ENCODE peak calls at places on chromosomes 1 and 21, in nine cellular contexts. D, K, I, C, E, Y, W, Z and H are unnamed samples.

GRCh38 chr21:46605759-46606426 is 1.0 kb upstream of the S100B start:
- DNase-seq in D (peak), K (no peak), I (no peak), C (no peak), E (no peak), Y (no peak), W (no peak), Z (no peak), H (no peak)

GRCh38 chr21:26115899-26116298 is 54.7 kb downstream of the APP start:
- DNase-seq in D (no peak), K (peak), I (peak), C (peak), E (no peak), Y (peak), W (no peak), Z (peak), H (no peak)

GRCh38 chr1:182855886-182856285 is 16.7 kb downstream of the DHX9 start:
- DNase-seq in D (no peak), K (no peak), I (no peak), C (no peak), E (no peak), Y (no peak), W (no peak), Z (no peak), H (no peak)

GRCh38 chr1:183812686-183813569 is 8.0 kb downstream of the RGL1 start:
- DNase-seq in D (no peak), K (no peak), I (no peak), C (no peak), E (no peak), Y (peak), W (no peak), Z (peak), H (no peak)

GRCh38 chr1:51192213-51192843 is 43.7 kb upstream of the RNF11 start:
- DNase-seq in D (no peak), K (peak), I (peak), C (peak), E (peak), Y (peak), W (peak), Z (peak), H (peak)

GRCh38 chr1:19010995-19011696 is 54.7 kb upstream of the IFFO2 start:
- DNase-seq in D (no peak), K (no peak), I (no peak), C (peak), E (no peak), Y (peak), W (no peak), Z (peak), H (no peak)

GRCh38 chr21:43585924-43586411 is 73.3 kb downstream of the HSF2BP start:
- DNase-seq in D (no peak), K (no peak), I (no peak), C (peak), E (no peak), Y (peak), W (no peak), Z (peak), H (no peak)

GRCh38 chr1:10795305-10796021 is 983 bp downstream of the CASZ1 start:
- DNase-seq in D (no peak), K (peak), I (peak), C (no peak), E (no peak), Y (no peak), W (no peak), Z (no peak), H (no peak)

GRCh38 chr21:32770514-32771133 is 931 bp downstream of the PAXBP1 start:
- DNase-seq in D (no peak), K (no peak), I (peak), C (peak), E (no peak), Y (peak), W (peak), Z (no peak), H (no peak)